ENCODE peak calls at places on chromosomes 7 and 10, in seven cellular contexts. L is mesenchymal stem cell, H is trophoblast cell, Y is PC-3, C is SK-N-SH, K is fibroblast of lung, B is neuronal stem cell. E is an unnamed sample.
A peak's percentile ranks its signal among the peaks of the same experiment; 100 is the strongest.

GRCh38 chr7:68663392-68663791 is 934.9 kb upstream of the AUTS2 start:
- DNase-seq in L (no peak), H (no peak), Y (no peak), C (peak; percentile 44), K (no peak), B (no peak), E (no peak)

GRCh38 chr10:125060851-125061556 is 99.4 kb downstream of the CTBP2 start:
- DNase-seq in L (peak; percentile 80), H (peak; percentile 59), Y (peak; percentile 74), C (peak; percentile 86), K (peak; percentile 80), B (peak; percentile 45), E (peak; percentile 92)

GRCh38 chr7:47833211-47833610 is 115.1 kb downstream of the PKD1L1 start:
- DNase-seq in L (no peak), H (no peak), Y (no peak), C (no peak), K (no peak), B (no peak), E (no peak)

GRCh38 chr7:57413529-57414398 is 36.2 kb upstream of the ZNF716 start:
- DNase-seq in L (no peak), H (no peak), Y (no peak), C (no peak), K (no peak), B (no peak), E (no peak)

GRCh38 chr10:12614390-12615003 is 265.1 kb downstream of the CAMK1D start:
- DNase-seq in L (no peak), H (no peak), Y (no peak), C (no peak), K (no peak), B (no peak), E (no peak)

GRCh38 chr7:123237-123636 is 69.1 kb upstream of the FAM20C start:
- DNase-seq in L (no peak), H (no peak), Y (no peak), C (no peak), K (no peak), B (no peak), E (no peak)

GRCh38 chr10:82691211-82691610 is 816.2 kb downstream of the NRG3 start:
- DNase-seq in L (no peak), H (no peak), Y (no peak), C (no peak), K (no peak), B (no peak), E (no peak)

GRCh38 chr7:48052748-48053147 is 17.4 kb downstream of the C7orf57 start:
- DNase-seq in L (peak; percentile 59), H (peak; percentile 55), Y (peak; percentile 48), C (no peak), K (peak; percentile 86), B (no peak), E (peak; percentile 20)

GRCh38 chr7:120216947-120217346 is 56.0 kb upstream of the KCND2 start:
- DNase-seq in L (no peak), H (no peak), Y (no peak), C (no peak), K (no peak), B (no peak), E (no peak)

GRCh38 chr10:43041422-43042342 is 35.2 kb upstream of the RET start:
- DNase-seq in L (no peak), H (no peak), Y (no peak), C (peak; percentile 28), K (no peak), B (no peak), E (no peak)

GRCh38 chr10:36578306-36578705 is 547.1 kb upstream of the ANKRD30A start:
- DNase-seq in L (peak; percentile 22), H (no peak), Y (peak; percentile 100), C (no peak), K (peak; percentile 79), B (no peak), E (peak; percentile 73)

GRCh38 chr7:27953361-27953760 is 213.4 kb downstream of the TAX1BP1 start:
- DNase-seq in L (no peak), H (no peak), Y (no peak), C (no peak), K (peak; percentile 45), B (no peak), E (peak; percentile 38)

GRCh38 chr10:119242191-119242590 is 34.8 kb downstream of the GRK5 start:
- DNase-seq in L (no peak), H (no peak), Y (no peak), C (no peak), K (no peak), B (no peak), E (no peak)

GRCh38 chr7:100489121-100489520 is 5.4 kb downstream of the NYAP1 start:
- DNase-seq in L (no peak), H (no peak), Y (no peak), C (peak; percentile 35), K (no peak), B (no peak), E (no peak)

GRCh38 chr7:71015260-71015900 is 116.6 kb upstream of the GALNT17 start:
- DNase-seq in L (no peak), H (no peak), Y (no peak), C (no peak), K (no peak), B (no peak), E (no peak)

GRCh38 chr10:63583909-63584747 is 62.9 kb downstream of the REEP3 start:
- DNase-seq in L (no peak), H (no peak), Y (no peak), C (no peak), K (no peak), B (no peak), E (no peak)

GRCh38 chr10:50636576-50636975 is 12.8 kb upstream of the SGMS1 start:
- DNase-seq in L (no peak), H (no peak), Y (no peak), C (no peak), K (peak; percentile 51), B (no peak), E (no peak)

GRCh38 chr7:64945481-64945756 is 42.3 kb downstream of the ZNF273 start:
- DNase-seq in L (no peak), H (no peak), Y (no peak), C (no peak), K (no peak), B (no peak), E (no peak)

GRCh38 chr7:64951250-64951848 is 39.5 kb downstream of the ZNF117 start:
- DNase-seq in L (peak; percentile 50), H (peak; percentile 17), Y (peak; percentile 74), C (peak; percentile 66), K (peak; percentile 26), B (peak; percentile 2), E (peak; percentile 58)

GRCh38 chr7:64947252-64948000 is 43.4 kb downstream of the ZNF117 start:
- DNase-seq in L (no peak), H (no peak), Y (no peak), C (peak; percentile 77), K (no peak), B (peak; percentile 3), E (peak; percentile 13)

GRCh38 chr7:64945776-64946175 is 42.7 kb downstream of the ZNF273 start:
- DNase-seq in L (no peak), H (no peak), Y (no peak), C (no peak), K (no peak), B (no peak), E (no peak)

GRCh38 chr7:64946772-64947171 is 43.7 kb downstream of the ZNF273 start:
- DNase-seq in L (no peak), H (no peak), Y (peak; percentile 8), C (peak; percentile 87), K (peak; percentile 4), B (peak; percentile 6), E (peak; percentile 15)
- H3K4me3 ChIP-seq in L (no peak overlapping the region), H (no peak overlapping the region), Y (peak overlapping the region; percentile 58), C (peak overlapping the region; percentile 61), K (no peak overlapping the region), B (peak overlapping the region; percentile 43), E (no peak overlapping the region)

GRCh38 chr7:150402671-150403321 is 23.7 kb downstream of the ZNF775 start:
- DNase-seq in L (no peak), H (no peak), Y (no peak), C (no peak), K (no peak), B (no peak), E (no peak)

GRCh38 chr7:150404785-150405583 is 25.9 kb downstream of the ZNF775 start:
- DNase-seq in L (peak; percentile 92), H (peak; percentile 66), Y (peak; percentile 73), C (peak; percentile 100), K (peak; percentile 91), B (peak; percentile 85), E (peak; percentile 93)

GRCh38 chr7:150401861-150402631 is 22.9 kb downstream of the ZNF775 start:
- DNase-seq in L (no peak), H (no peak), Y (no peak), C (no peak), K (no peak), B (no peak), E (no peak)

GRCh38 chr7:150404172-150404784 is 25.1 kb downstream of the ZNF775 start:
- DNase-seq in L (no peak), H (no peak), Y (no peak), C (no peak), K (no peak), B (no peak), E (peak; percentile 29)

DNA sequence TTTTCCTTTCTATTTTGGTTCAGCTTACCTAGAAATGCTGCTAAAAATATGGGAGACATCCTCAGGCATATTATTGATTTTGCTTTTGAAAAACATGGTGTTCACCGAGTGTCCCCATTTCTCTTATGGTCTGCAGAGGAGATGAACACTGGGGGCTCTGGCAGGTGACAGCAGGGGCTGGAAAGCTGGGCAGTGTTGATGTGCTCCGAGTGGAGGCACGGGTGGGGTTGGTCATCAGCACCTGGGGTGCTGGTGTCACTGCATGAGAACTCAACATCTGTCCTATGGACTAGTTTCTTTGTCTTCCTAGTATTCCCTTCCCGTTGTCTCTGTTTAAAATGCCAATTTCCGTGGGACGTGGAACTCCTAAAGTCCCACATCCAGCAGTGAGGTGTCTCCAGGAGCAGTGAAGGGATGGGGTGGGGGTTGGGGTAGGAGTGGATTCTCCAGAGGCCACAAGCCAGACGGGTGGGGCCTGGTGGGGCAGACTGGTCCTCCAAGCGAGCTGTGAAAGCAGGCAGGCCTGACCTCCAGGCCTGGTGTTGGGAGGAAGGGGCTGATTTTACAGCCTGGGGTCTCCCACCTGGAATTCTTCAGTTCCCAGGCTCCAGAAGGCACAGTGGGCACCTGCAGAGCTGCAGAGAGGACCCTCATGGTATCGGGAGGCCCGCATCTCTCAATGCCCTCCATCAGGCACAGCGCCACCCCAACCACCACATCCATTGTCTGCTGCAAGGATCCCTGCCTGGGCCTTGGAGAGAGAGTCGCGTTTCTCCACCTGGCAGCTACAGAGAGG is 24.4 kb downstream of the ZNF775 start:
- DNase-seq in L (no peak), H (no peak), Y (no peak), C (no peak), K (no peak), B (no peak), E (no peak)
- H3K4me1 ChIP-seq in L (peaks cover 45% of the 10 kb centered on the region), H (peaks cover 67% of the 10 kb centered on the region), Y (peaks cover 29% of the 10 kb centered on the region), C (peaks cover 15% of the 10 kb centered on the region), K (peaks cover 10% of the 10 kb centered on the region), B (peaks cover 68% of the 10 kb centered on the region), E (peaks cover 26% of the 10 kb centered on the region)

DNA sequence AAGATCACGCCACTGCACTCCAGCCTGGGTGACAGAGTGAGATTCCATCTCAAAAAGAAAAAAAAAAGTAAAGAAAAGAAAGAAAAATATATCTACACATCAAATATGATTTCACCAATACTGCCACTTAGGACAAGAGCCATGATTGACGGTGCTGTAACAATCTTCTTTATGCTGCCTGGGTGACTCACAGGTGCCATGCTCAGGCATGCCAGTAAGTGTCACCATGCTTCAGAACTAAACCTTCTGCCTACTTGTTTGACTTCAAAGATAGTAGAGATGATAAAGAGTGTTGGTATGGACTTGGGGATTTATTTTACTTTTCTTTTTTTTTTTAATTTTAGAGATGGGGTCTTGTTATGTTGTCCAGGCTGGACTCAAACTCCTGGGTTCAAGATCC is 33.6 kb upstream of the DNMBP start:
- DNase-seq in L (no peak), H (no peak), Y (peak; percentile 57), C (no peak), K (no peak), B (no peak), E (peak; percentile 36)
- H2AFZ ChIP-seq in L (no peak overlapping the region), H (no peak overlapping the region), Y (no peak overlapping the region), C (peak overlapping the region; percentile 56), K (peak overlapping the region; percentile 86), B (peak overlapping the region; percentile 75), E (peak overlapping the region; percentile 70)

GRCh38 chr10:123356799-123357198 is 202.6 kb downstream of the BUB3 start:
- DNase-seq in L (no peak), H (no peak), Y (no peak), C (peak; percentile 62), K (no peak), B (no peak), E (no peak)
- H3K4me3 ChIP-seq in L (no peak overlapping the region), H (no peak overlapping the region), Y (no peak overlapping the region), C (no peak overlapping the region), K (no peak overlapping the region), B (no peak overlapping the region), E (no peak overlapping the region)